ENCODE peak calls at places on chromosomes 6 and 20, in seven cellular contexts. B is adrenal gland, R is body of pancreas, P is Peyer's patch, J is IMR-90, X is stomach, I is heart left ventricle. K is an unnamed sample.

GRCh38 chr6:158818008-158818579 is 1.1 kb downstream of the EZR start:
- DNase-seq in J (peak; percentile 70), X (peak; percentile 89), P (peak; percentile 94), R (peak; percentile 90), I (peak; percentile 79), B (peak; percentile 87), K (peak; percentile 95)

GRCh38 chr20:62272200-62272599 is 30.6 kb upstream of the ADRM1 start:
- DNase-seq in J (no peak), P (no peak), I (no peak), B (no peak), X (no peak), R (no peak), K (no peak)

GRCh38 chr20:22379472-22379871 is 204.9 kb downstream of the FOXA2 start:
- DNase-seq in B (no peak), X (no peak), R (peak; percentile 18), P (no peak), I (no peak), J (no peak), K (no peak)

GRCh38 chr6:137181876-137182653 is 8.6 kb upstream of the IL22RA2 start:
- DNase-seq in J (no peak), I (no peak), B (no peak), P (no peak), X (no peak), R (no peak), K (no peak)

GRCh38 chr20:63273180-63273579 is 567 bp downstream of the ARFGAP1 start:
- DNase-seq in B (no peak), P (no peak), X (no peak), I (no peak), R (no peak), J (no peak), K (no peak)

GRCh38 chr6:135938588-135939215 is 87.2 kb downstream of the PDE7B start:
- DNase-seq in J (peak; percentile 43), P (no peak), R (peak; percentile 13), I (peak; percentile 24), B (no peak), X (no peak), K (no peak)

GRCh38 chr20:14711681-14712080 is 374.3 kb upstream of the FLRT3 start:
- DNase-seq in I (no peak), P (no peak), X (no peak), R (no peak), J (no peak), B (no peak), K (no peak)

GRCh38 chr20:33830371-33830770 is 19.2 kb downstream of the CHMP4B start:
- DNase-seq in I (no peak), P (no peak), B (no peak), R (peak; percentile 14), J (peak; percentile 46), X (no peak), K (no peak)

GRCh38 chr20:32830437-32830836 is 10.7 kb downstream of the MAPRE1 start:
- DNase-seq in B (peak; percentile 38), R (peak; percentile 31), J (peak; percentile 34), P (no peak), X (no peak), I (no peak), K (no peak)

GRCh38 chr6:37514377-37514776 is 14.7 kb upstream of the CCDC167 start:
- DNase-seq in X (no peak), P (no peak), J (peak; percentile 77), R (no peak), I (no peak), B (no peak), K (no peak)

GRCh38 chr20:2141592-2142575 is 40.3 kb downstream of the STK35 start:
- DNase-seq in J (no peak), I (no peak), R (no peak), X (no peak), B (no peak), P (no peak), K (no peak)

GRCh38 chr6:143775326-143775725 is 67.8 kb upstream of the LTV1 start:
- DNase-seq in J (no peak), B (no peak), R (peak; percentile 10), I (no peak), P (no peak), X (no peak), K (no peak)

GRCh38 chr6:21134401-21134800 is 459.1 kb upstream of the SOX4 start:
- DNase-seq in I (no peak), B (no peak), P (no peak), R (no peak), J (no peak), X (no peak), K (no peak)

DNA sequence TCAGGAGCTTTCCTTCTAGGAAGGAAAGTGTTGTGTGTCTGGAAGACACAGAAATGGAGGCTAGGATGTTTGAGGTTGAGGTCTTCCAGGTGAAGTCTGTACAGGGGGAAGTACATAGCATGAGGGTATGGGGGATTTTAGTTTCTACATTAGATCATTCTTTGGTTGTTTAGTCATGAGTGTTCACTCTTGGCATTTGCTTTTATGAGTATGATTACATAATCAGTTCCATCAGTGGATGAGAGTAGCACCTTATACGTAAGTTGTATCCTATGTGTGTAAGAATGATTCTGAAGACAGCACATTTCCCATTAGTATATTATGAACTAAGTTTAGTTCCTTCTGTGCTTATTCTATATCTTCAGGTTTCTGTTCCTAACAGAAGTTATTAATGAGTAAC is 1.9 kb downstream of the CDYL start:
- DNase-seq in B (no peak), R (no peak), J (no peak), P (no peak), I (no peak), X (no peak), K (no peak)
- TF ChIP-seq POLR2A in B (no peak), R (no peak), J (no peak), P (no peak), I (no peak), X (no peak), K (no peak)

DNA sequence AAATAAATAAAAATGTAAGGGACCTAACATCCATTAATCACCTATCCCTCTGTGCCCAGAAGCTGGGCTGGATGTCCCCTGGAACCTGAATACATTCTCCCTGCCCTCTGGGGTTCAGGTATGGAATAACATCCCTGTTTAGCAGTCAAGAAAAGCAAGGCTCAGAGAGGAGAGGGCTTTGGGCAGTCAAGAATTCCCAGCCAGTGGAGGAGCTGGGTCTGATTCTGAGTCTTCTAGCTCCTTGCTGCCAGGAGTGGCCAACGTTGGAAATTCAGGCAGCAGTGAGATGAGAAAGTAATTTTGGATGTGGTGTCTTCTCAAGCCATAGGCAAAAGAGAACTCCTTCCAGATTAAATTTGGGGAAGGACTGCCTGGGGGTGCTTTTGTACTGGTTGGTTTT is 42.6 kb upstream of the ZNFX1 start:
- DNase-seq in X (no peak), P (no peak), J (peak; percentile 38), B (no peak), R (no peak), I (no peak), K (no peak)
- TF ChIP-seq CTCF in X (no peak), P (no peak), J (no peak), B (peak; percentile 46), R (no peak), I (no peak), K (no peak)

DNA sequence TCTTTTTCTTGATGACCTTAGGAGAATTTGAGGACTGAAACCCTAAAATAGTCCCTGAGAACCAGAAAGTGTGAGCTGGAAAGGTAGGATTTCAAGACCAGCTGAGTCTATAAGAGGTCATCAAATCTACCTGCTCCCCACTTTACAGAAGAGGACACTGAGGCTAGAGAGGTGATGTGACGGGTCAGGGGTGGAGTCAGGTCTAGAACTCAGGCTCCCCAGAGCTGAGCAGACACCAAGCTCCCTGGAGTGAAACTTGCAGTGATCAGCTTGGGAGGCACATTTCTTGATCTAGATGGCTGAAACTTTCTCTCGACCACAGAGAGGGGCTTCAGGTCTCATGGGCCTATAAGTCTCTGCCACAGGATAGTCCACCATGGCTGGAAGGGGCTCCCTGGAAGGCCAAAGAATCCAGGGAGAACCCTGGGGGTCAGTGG is 55.1 kb downstream of the HNF4A start:
- DNase-seq in P (no peak), J (no peak), I (no peak), X (no peak), B (no peak), R (no peak), K (no peak)
- TF ChIP-seq POLR2A in P (no peak), J (no peak), I (no peak), X (no peak), B (no peak), R (no peak), K (no peak)

DNA sequence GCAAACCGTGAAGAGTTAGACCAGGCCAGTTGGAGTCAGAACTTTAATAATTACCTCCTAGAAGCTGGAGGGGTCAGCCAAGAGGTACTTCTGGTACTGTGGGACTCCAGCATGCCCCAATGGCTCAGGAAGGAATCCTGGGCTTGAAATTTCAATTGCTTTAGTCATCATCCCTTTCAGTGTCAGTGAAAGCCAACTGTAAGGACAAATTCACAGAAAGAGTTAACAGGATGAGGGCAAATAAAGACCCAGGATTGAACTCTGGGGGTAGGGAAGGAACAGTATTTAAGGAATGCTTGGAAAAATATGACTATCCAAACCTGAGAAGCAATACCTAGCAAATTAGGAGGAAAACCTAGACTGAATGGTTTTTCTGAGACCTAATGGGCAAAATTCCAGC is 735.1 kb upstream of the MARCKS start:
- DNase-seq in J (peak; percentile 87), R (no peak), B (no peak), X (no peak), P (no peak), I (peak; percentile 10), K (no peak)
- TF ChIP-seq CTCF in J (peak; percentile 56), R (no peak), B (no peak), X (no peak), P (no peak), I (no peak), K (no peak)

GRCh38 chr6:6890400-6890858 is 217.3 kb upstream of the RREB1 start:
- DNase-seq in R (peak; percentile 61), B (peak; percentile 71), P (no peak), X (peak; percentile 58), I (peak; percentile 59), J (no peak), K (no peak)
- TF ChIP-seq POLR2A in R (no peak), B (peak; percentile 35), P (no peak), X (no peak), I (no peak), J (no peak), K (no peak)

DNA sequence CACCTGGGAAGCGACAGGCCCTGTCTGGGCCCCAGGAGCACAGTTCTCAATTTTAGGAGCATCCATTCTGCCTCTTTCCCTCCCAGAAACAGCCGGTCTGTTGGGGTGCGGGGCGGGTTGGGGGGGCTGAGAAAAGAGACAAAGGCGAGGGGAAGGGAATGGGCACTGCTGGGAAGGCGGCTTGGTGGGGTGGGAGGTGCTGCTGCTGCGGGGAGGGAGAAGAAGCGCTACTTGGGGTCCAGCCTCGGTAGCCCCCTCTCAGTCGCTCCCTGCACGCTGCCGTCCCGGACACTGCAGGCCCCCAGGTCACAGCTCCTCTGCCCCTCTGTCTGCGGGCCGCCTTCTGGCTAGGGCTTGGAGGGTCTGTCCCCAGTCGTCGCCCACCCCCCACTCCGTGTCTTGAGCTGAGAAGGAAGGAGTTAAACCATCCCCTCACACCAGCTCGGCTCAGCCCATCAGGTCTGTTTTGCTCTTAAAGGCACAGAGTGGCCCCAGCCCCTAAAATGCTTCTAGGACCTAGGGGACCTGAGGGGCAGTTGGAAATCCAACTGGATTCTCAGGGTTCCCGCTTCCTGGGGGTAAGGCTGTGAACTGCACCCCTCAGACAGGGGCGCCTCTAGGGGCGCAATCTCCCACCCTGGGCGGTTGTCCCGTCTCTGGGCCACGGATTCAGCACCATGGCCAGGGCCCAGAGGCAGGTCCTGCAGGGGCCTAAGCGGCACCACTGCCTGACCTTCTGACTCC is 740 bp downstream of the GDAP1L1 start:
- DNase-seq in B (peak; percentile 39), I (no peak), P (no peak), R (peak; percentile 19), J (peak; percentile 15), X (no peak), K (no peak)
- TF ChIP-seq CTCF in B (no peak), I (peak; percentile 34), P (no peak), R (no peak), J (peak; percentile 34), X (no peak), K (no peak)